ENCODE peak calls at places on chromosomes 5 and 9, in eight cellular contexts. Y is T-helper 9 cell; N is activated naive CD8-positive, alpha-beta T cell treated with anti-CD3 and anti-CD28 coated beads for 36 hours; S is uterus; O is lung; L is endothelial cell of umbilical vein; Z is CD8-positive, alpha-beta T cell; T is AG08395. K is an unnamed sample.
A peak's percentile ranks its signal among the peaks of the same experiment; 100 is the strongest.

GRCh38 chr9:33452828-33453271 is 5.5 kb upstream of the AQP3 start:
- DNase-seq in S (no peak), N (peak; percentile 69), O (peak; percentile 73), L (peak; percentile 81), Z (peak; percentile 60), T (peak; percentile 79), Y (peak; percentile 40), K (peak; percentile 42)

GRCh38 chr9:96141666-96142065 is 160.3 kb downstream of the HSD17B3 start:
- DNase-seq in L (no peak), Y (no peak), Z (no peak), T (peak; percentile 30), N (no peak), O (no peak), S (no peak), K (no peak)

GRCh38 chr5:142015781-142016533 is 3.1 kb upstream of the GNPDA1 start:
- DNase-seq in Y (no peak), L (peak; percentile 92), O (no peak), T (no peak), S (no peak), Z (peak; percentile 27), N (peak; percentile 58), K (no peak)

GRCh38 chr9:96122756-96123155 is 179.2 kb downstream of the HSD17B3 start:
- DNase-seq in L (no peak), O (no peak), S (no peak), N (no peak), Y (no peak), T (peak; percentile 25), Z (no peak), K (no peak)

GRCh38 chr5:169745441-169746146 is 108.5 kb downstream of the DOCK2 start:
- DNase-seq in L (no peak), T (peak; percentile 89), S (no peak), N (no peak), Z (no peak), Y (no peak), O (no peak), K (no peak)

GRCh38 chr9:72431036-72431435 is 66.0 kb upstream of the ZFAND5 start:
- DNase-seq in L (no peak), T (no peak), N (no peak), O (no peak), Y (no peak), S (no peak), Z (no peak), K (no peak)

GRCh38 chr9:14119694-14120514 is 194.0 kb downstream of the NFIB start:
- DNase-seq in Y (no peak), T (peak; percentile 8), S (no peak), L (no peak), N (no peak), Z (no peak), O (no peak), K (no peak)

GRCh38 chr5:124341066-124341943 is 405.1 kb downstream of the ZNF608 start:
- DNase-seq in Y (no peak), S (peak; percentile 41), O (no peak), T (no peak), L (peak; percentile 29), Z (no peak), N (no peak), K (peak; percentile 38)

GRCh38 chr9:14339746-14340145 is 25.8 kb upstream of the NFIB start:
- DNase-seq in T (no peak), O (no peak), Z (no peak), L (no peak), N (no peak), Y (no peak), S (no peak), K (no peak)

GRCh38 chr9:91315191-91315590 is 46.5 kb downstream of the AUH start:
- DNase-seq in S (no peak), T (no peak), Z (no peak), O (peak; percentile 42), N (no peak), L (no peak), Y (no peak), K (peak; percentile 37)

GRCh38 chr5:74665823-74666222 is 19.2 kb upstream of the HEXB start:
- DNase-seq in T (no peak), Y (no peak), N (no peak), Z (no peak), S (no peak), O (no peak), L (no peak), K (no peak)

GRCh38 chr9:120091206-120091605 is 488.8 kb downstream of the CDK5RAP2 start:
- DNase-seq in N (no peak), T (no peak), L (no peak), S (no peak), Z (no peak), Y (no peak), O (no peak), K (no peak)

GRCh38 chr5:53418844-53419243 is 61.6 kb upstream of the FST start:
- DNase-seq in O (no peak), L (peak; percentile 88), Y (no peak), S (no peak), N (no peak), Z (no peak), T (peak; percentile 63), K (no peak)

GRCh38 chr9:12511726-12512125 is 181.5 kb upstream of the TYRP1 start:
- DNase-seq in S (no peak), O (no peak), L (no peak), N (no peak), T (no peak), Z (no peak), Y (no peak), K (no peak)

GRCh38 chr5:170907758-170908157 is 45.9 kb downstream of the RANBP17 start:
- DNase-seq in Y (no peak), O (no peak), N (no peak), S (no peak), Z (no peak), T (no peak), L (no peak), K (no peak)

GRCh38 chr5:179267671-179268071 is 77.6 kb downstream of the ADAMTS2 start:
- DNase-seq in Z (no peak), S (peak; percentile 13), T (no peak), O (no peak), L (no peak), Y (no peak), N (no peak), K (no peak)

GRCh38 chr5:33401482-33402390 is 39.0 kb upstream of the TARS1 start:
- DNase-seq in S (no peak), O (no peak), N (no peak), L (peak; percentile 74), T (peak; percentile 66), Z (no peak), Y (no peak), K (no peak)

GRCh38 chr5:6902597-6902996 is 189.4 kb downstream of the TENT4A start:
- DNase-seq in S (no peak), T (no peak), L (no peak), Y (no peak), Z (no peak), O (no peak), N (no peak), K (no peak)

GRCh38 chr5:5700549-5700948 is 278.1 kb downstream of the ICE1 start:
- DNase-seq in Z (no peak), L (no peak), O (no peak), S (no peak), Y (no peak), T (no peak), N (no peak), K (no peak)